ENCODE peak calls at places on chromosomes 2 and 18, in eight cellular contexts. One of them, this sample, is unnamed.

GRCh38 chr2:39620067-39620466 is 45.6 kb upstream of the TMEM178A start:
- DNase-seq in ovary: peak
- DNase-seq in thoracic aorta: peak
- DNase-seq in upper lobe of left lung: peak
- DNase-seq in cardiac muscle cell: peak
- DNase-seq in WERI-Rb-1: no peak
- DNase-seq in colonic mucosa: peak
- DNase-seq in transverse colon: peak
- DNase-seq in this sample: peak

GRCh38 chr2:170313636-170314348 is 135.8 kb downstream of the MYO3B start:
- DNase-seq in upper lobe of left lung: no peak
- DNase-seq in cardiac muscle cell: no peak
- DNase-seq in WERI-Rb-1: no peak
- DNase-seq in ovary: no peak
- DNase-seq in colonic mucosa: no peak
- DNase-seq in thoracic aorta: no peak
- DNase-seq in transverse colon: no peak
- DNase-seq in this sample: no peak

GRCh38 chr2:152466041-152466440 is 131.1 kb downstream of the FMNL2 start:
- DNase-seq in upper lobe of left lung: no peak
- DNase-seq in ovary: peak
- DNase-seq in thoracic aorta: no peak
- DNase-seq in cardiac muscle cell: peak
- DNase-seq in transverse colon: no peak
- DNase-seq in colonic mucosa: peak
- DNase-seq in WERI-Rb-1: no peak
- DNase-seq in this sample: no peak

GRCh38 chr2:196980498-196980897 is 54.0 kb upstream of the PGAP1 start:
- DNase-seq in transverse colon: no peak
- DNase-seq in upper lobe of left lung: no peak
- DNase-seq in WERI-Rb-1: no peak
- DNase-seq in colonic mucosa: no peak
- DNase-seq in cardiac muscle cell: no peak
- DNase-seq in ovary: no peak
- DNase-seq in thoracic aorta: no peak
- DNase-seq in this sample: no peak

GRCh38 chr2:239790313-239790712 is 234.8 kb downstream of the NDUFA10 start:
- DNase-seq in upper lobe of left lung: peak
- DNase-seq in cardiac muscle cell: no peak
- DNase-seq in ovary: no peak
- DNase-seq in WERI-Rb-1: no peak
- DNase-seq in colonic mucosa: no peak
- DNase-seq in transverse colon: peak
- DNase-seq in thoracic aorta: no peak
- DNase-seq in this sample: no peak

GRCh38 chr2:161422812-161423211 is 6.7 kb downstream of the TBR1 start:
- DNase-seq in ovary: no peak
- DNase-seq in WERI-Rb-1: no peak
- DNase-seq in cardiac muscle cell: no peak
- DNase-seq in thoracic aorta: no peak
- DNase-seq in transverse colon: no peak
- DNase-seq in upper lobe of left lung: no peak
- DNase-seq in colonic mucosa: no peak
- DNase-seq in this sample: no peak

GRCh38 chr2:160703648-160704585 is 210.3 kb upstream of the RBMS1 start:
- DNase-seq in colonic mucosa: no peak
- DNase-seq in ovary: no peak
- DNase-seq in upper lobe of left lung: peak
- DNase-seq in transverse colon: peak
- DNase-seq in thoracic aorta: no peak
- DNase-seq in cardiac muscle cell: no peak
- DNase-seq in WERI-Rb-1: peak
- DNase-seq in this sample: no peak

GRCh38 chr2:130728007-130728454 is 839 bp upstream of the GPR148 start:
- DNase-seq in upper lobe of left lung: no peak
- DNase-seq in colonic mucosa: peak
- DNase-seq in WERI-Rb-1: no peak
- DNase-seq in ovary: no peak
- DNase-seq in transverse colon: peak
- DNase-seq in thoracic aorta: no peak
- DNase-seq in cardiac muscle cell: peak
- DNase-seq in this sample: no peak

GRCh38 chr2:20428717-20429490 is 18.0 kb upstream of the RHOB start:
- DNase-seq in colonic mucosa: no peak
- DNase-seq in ovary: no peak
- DNase-seq in upper lobe of left lung: no peak
- DNase-seq in transverse colon: peak
- DNase-seq in thoracic aorta: no peak
- DNase-seq in WERI-Rb-1: peak
- DNase-seq in cardiac muscle cell: no peak
- DNase-seq in this sample: no peak

GRCh38 chr2:104804148-104804890 is 49.6 kb upstream of the POU3F3 start:
- DNase-seq in colonic mucosa: no peak
- DNase-seq in ovary: no peak
- DNase-seq in transverse colon: no peak
- DNase-seq in cardiac muscle cell: no peak
- DNase-seq in WERI-Rb-1: no peak
- DNase-seq in thoracic aorta: no peak
- DNase-seq in upper lobe of left lung: no peak
- DNase-seq in this sample: no peak
- TF ChIP-seq CTCF in colonic mucosa: no peak
- TF ChIP-seq CTCF in ovary: no peak
- TF ChIP-seq CTCF in transverse colon: no peak
- TF ChIP-seq CTCF in cardiac muscle cell: no peak
- TF ChIP-seq CTCF in WERI-Rb-1: no peak
- TF ChIP-seq CTCF in thoracic aorta: no peak
- TF ChIP-seq CTCF in upper lobe of left lung: no peak
- TF ChIP-seq CTCF in this sample: peak

DNA sequence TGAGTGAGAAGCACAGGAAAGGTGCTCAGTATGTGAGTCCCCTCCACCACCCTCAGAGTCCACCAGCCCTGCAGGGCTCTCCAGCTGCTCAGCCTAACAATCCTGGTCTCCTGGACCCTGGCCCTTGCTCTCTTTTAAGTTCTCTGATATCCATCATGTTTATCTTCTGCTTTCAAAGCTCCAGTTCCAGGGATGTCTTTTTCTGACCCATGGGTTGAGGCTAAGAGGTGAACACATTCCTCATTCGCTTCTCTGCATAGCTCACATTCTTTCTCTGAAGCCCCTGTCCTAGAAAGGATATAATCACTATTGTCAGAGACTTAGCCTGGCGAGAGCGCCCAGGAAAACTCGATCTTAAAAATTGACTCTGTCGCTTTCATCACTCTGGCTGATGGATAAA is 86.4 kb downstream of the ARL4C start:
- DNase-seq in WERI-Rb-1: no peak
- DNase-seq in ovary: no peak
- DNase-seq in transverse colon: no peak
- DNase-seq in upper lobe of left lung: no peak
- DNase-seq in thoracic aorta: no peak
- DNase-seq in colonic mucosa: no peak
- DNase-seq in cardiac muscle cell: no peak
- DNase-seq in this sample: no peak
- H3K27ac ChIP-seq in WERI-Rb-1: no peak
- H3K27ac ChIP-seq in ovary: no peak
- H3K27ac ChIP-seq in transverse colon: no peak
- H3K27ac ChIP-seq in upper lobe of left lung: no peak
- H3K27ac ChIP-seq in thoracic aorta: no peak
- H3K27ac ChIP-seq in colonic mucosa: no peak
- H3K27ac ChIP-seq in cardiac muscle cell: peak
- H3K27ac ChIP-seq in this sample: no peak

GRCh38 chr2:1505031-1505441 is 91.8 kb downstream of the TPO start:
- DNase-seq in ovary: peak
- DNase-seq in colonic mucosa: no peak
- DNase-seq in upper lobe of left lung: no peak
- DNase-seq in WERI-Rb-1: no peak
- DNase-seq in cardiac muscle cell: no peak
- DNase-seq in thoracic aorta: no peak
- DNase-seq in transverse colon: no peak
- DNase-seq in this sample: no peak

GRCh38 chr2:1511455-1511854 is 98.2 kb downstream of the TPO start:
- DNase-seq in WERI-Rb-1: no peak
- DNase-seq in thoracic aorta: no peak
- DNase-seq in colonic mucosa: no peak
- DNase-seq in transverse colon: no peak
- DNase-seq in ovary: no peak
- DNase-seq in upper lobe of left lung: no peak
- DNase-seq in cardiac muscle cell: no peak
- DNase-seq in this sample: no peak

GRCh38 chr2:1510184-1510583 is 96.9 kb downstream of the TPO start:
- DNase-seq in cardiac muscle cell: no peak
- DNase-seq in transverse colon: no peak
- DNase-seq in upper lobe of left lung: peak
- DNase-seq in ovary: no peak
- DNase-seq in thoracic aorta: no peak
- DNase-seq in colonic mucosa: no peak
- DNase-seq in WERI-Rb-1: no peak
- DNase-seq in this sample: no peak

GRCh38 chr2:1512321-1513289 is 99.3 kb downstream of the TPO start:
- DNase-seq in cardiac muscle cell: no peak
- DNase-seq in transverse colon: no peak
- DNase-seq in colonic mucosa: no peak
- DNase-seq in ovary: no peak
- DNase-seq in thoracic aorta: no peak
- DNase-seq in upper lobe of left lung: no peak
- DNase-seq in WERI-Rb-1: no peak
- DNase-seq in this sample: no peak

DNA sequence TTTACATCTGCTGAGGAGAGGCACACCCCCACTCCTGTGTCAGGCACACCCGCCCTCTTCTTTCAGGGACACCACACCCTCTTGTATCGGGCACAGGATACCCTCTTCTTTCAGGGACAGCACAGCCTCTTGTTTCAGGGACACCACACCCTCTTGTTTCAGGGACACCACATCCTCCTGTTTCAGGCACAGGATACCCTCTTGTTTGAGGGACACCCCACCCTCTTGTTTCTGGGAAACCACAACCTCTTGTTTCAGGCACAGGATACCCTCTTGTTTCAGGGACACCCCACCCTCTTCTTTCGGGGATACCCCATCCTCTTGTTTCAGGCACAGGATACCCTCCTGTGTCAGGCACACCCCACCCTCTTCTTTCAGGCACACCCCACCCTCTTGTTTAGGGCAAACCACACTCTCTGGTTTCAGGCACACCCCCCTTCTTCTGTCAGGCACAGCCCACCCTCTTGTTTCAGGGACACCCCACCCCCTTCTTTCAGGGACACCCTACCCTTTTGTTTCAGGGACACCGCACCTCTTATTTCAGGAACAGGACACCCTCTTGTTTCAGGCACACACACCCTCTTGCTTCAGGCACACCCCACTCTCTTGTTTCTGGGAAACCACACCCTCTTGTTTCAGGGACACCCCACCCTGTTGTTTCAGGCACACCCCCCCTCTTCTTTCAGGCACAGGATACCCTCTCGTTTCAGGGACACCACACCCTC is 96.2 kb downstream of the TPO start:
- DNase-seq in colonic mucosa: no peak
- DNase-seq in upper lobe of left lung: peak
- DNase-seq in WERI-Rb-1: no peak
- DNase-seq in ovary: no peak
- DNase-seq in transverse colon: peak
- DNase-seq in thoracic aorta: no peak
- DNase-seq in cardiac muscle cell: no peak
- DNase-seq in this sample: no peak
- TF ChIP-seq CTCF in colonic mucosa: no peak
- TF ChIP-seq CTCF in upper lobe of left lung: no peak
- TF ChIP-seq CTCF in WERI-Rb-1: no peak
- TF ChIP-seq CTCF in ovary: no peak
- TF ChIP-seq CTCF in transverse colon: no peak
- TF ChIP-seq CTCF in thoracic aorta: no peak
- TF ChIP-seq CTCF in cardiac muscle cell: no peak
- TF ChIP-seq CTCF in this sample: no peak

DNA sequence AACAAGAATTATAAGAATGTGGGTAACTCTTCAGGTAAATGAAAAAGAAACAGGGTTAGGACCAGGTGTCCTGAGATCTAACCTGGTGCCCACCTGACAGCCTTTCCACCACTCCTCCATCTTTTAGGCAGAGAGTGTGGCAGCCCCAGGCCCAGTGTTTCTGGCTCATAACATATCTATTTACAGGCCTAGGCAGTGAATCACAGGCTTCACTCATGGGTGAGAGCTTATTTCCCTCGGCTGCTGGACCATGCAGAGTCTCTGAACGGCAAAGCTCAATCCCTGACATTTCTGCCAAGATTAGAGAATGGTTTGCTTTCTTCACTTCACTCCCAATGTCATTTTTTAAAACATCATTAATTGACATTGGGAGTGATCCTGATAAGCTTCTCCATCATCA is 323.8 kb downstream of the SETBP1 start:
- DNase-seq in transverse colon: no peak
- DNase-seq in colonic mucosa: no peak
- DNase-seq in cardiac muscle cell: no peak
- DNase-seq in ovary: no peak
- DNase-seq in WERI-Rb-1: no peak
- DNase-seq in thoracic aorta: no peak
- DNase-seq in upper lobe of left lung: no peak
- DNase-seq in this sample: no peak
- H3K27ac ChIP-seq in transverse colon: peak
- H3K27ac ChIP-seq in colonic mucosa: no peak
- H3K27ac ChIP-seq in cardiac muscle cell: no peak
- H3K27ac ChIP-seq in ovary: no peak
- H3K27ac ChIP-seq in WERI-Rb-1: no peak
- H3K27ac ChIP-seq in thoracic aorta: no peak
- H3K27ac ChIP-seq in upper lobe of left lung: no peak
- H3K27ac ChIP-seq in this sample: no peak

GRCh38 chr2:144376475-144376874 is 143.4 kb downstream of the ZEB2 start:
- DNase-seq in thoracic aorta: no peak
- DNase-seq in upper lobe of left lung: no peak
- DNase-seq in cardiac muscle cell: no peak
- DNase-seq in colonic mucosa: no peak
- DNase-seq in ovary: no peak
- DNase-seq in WERI-Rb-1: no peak
- DNase-seq in transverse colon: no peak
- DNase-seq in this sample: no peak
- TF ChIP-seq CTCF in thoracic aorta: no peak
- TF ChIP-seq CTCF in upper lobe of left lung: no peak
- TF ChIP-seq CTCF in cardiac muscle cell: no peak
- TF ChIP-seq CTCF in colonic mucosa: no peak
- TF ChIP-seq CTCF in ovary: no peak
- TF ChIP-seq CTCF in WERI-Rb-1: no peak
- TF ChIP-seq CTCF in transverse colon: no peak
- TF ChIP-seq CTCF in this sample: no peak

DNA sequence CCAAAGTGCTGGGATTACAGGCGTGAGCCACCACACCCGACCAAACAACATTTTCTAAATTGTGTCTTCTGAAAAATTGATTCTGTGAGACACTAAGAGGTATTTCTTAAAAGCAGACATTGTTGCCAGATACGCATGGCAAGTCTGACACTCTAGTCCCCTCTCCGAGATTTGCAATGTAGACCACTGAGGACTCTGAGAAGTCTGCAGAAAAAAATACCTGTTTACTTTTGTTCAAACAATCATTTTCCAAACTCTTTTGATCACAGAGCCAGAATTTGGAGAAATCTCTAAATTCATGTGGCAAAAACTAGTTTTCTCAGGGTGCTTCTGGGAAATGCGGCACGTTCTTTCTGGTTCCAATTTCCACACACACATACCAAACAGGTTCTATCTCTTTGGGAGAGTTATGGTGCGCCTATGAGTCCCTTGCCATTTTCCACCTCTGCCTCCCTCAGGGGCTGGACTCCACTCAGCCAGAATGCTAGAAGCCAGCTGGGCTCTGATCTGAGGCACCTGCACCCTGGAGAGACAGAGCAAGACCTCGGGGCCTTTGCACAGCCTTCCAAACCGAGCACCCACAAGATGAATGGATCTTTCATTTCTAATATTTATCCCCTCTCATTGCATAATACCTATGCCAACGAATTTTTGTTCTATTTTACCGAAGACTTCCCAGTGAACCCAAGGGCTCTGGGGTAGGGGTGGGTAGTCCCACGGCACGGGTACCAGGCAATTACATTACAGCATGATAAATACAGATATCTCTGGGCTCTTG is 152.7 kb downstream of the MYCN start:
- DNase-seq in cardiac muscle cell: no peak
- DNase-seq in thoracic aorta: no peak
- DNase-seq in transverse colon: no peak
- DNase-seq in WERI-Rb-1: no peak
- DNase-seq in colonic mucosa: no peak
- DNase-seq in ovary: no peak
- DNase-seq in upper lobe of left lung: no peak
- DNase-seq in this sample: no peak
- H3K27ac ChIP-seq in cardiac muscle cell: no peak
- H3K27ac ChIP-seq in thoracic aorta: no peak
- H3K27ac ChIP-seq in transverse colon: no peak
- H3K27ac ChIP-seq in WERI-Rb-1: no peak
- H3K27ac ChIP-seq in colonic mucosa: no peak
- H3K27ac ChIP-seq in ovary: no peak
- H3K27ac ChIP-seq in upper lobe of left lung: no peak
- H3K27ac ChIP-seq in this sample: no peak